ENCODE peak calls at places on chromosome 11, in four cellular contexts. Q is GM12878, E is HepG2, U is H1. J is an unnamed sample.

GRCh38 chr11:94117871-94118270 is 10.8 kb upstream of the PANX1 start:
- DNase-seq in Q (no peak), E (no peak), U (no peak), J (no peak)

GRCh38 chr11:134453441-134453840 is 41.4 kb upstream of the B3GAT1 start:
- DNase-seq in Q (no peak), E (no peak), U (no peak), J (no peak)

GRCh38 chr11:77401486-77402217 is 72.2 kb downstream of the PAK1 start:
- DNase-seq in Q (no peak), E (no peak), U (no peak), J (no peak)

GRCh38 chr11:12318791-12319733 is 58.3 kb upstream of the PARVA start:
- DNase-seq in Q (no peak), E (no peak), U (no peak), J (no peak)

GRCh38 chr11:108669711-108670110 is 4.8 kb downstream of the DDX10 start:
- DNase-seq in Q (no peak), E (no peak), U (no peak), J (no peak)

GRCh38 chr11:74739546-74740270 is 8.5 kb upstream of the CHRDL2 start:
- DNase-seq in Q (no peak), E (peak), U (peak), J (no peak)

GRCh38 chr11:70839851-70840250 is 412.5 kb downstream of the SHANK2 start:
- DNase-seq in Q (no peak), E (no peak), U (no peak), J (no peak)

GRCh38 chr11:75265851-75266531 is 25.4 kb downstream of the TPBGL start:
- DNase-seq in Q (no peak), E (peak), U (no peak), J (no peak)

GRCh38 chr11:93525601-93526000 is 17.6 kb downstream of the SMCO4 start:
- DNase-seq in Q (no peak), E (no peak), U (no peak), J (no peak)

GRCh38 chr11:112318193-112318592 is 57.5 kb upstream of the PLET1 start:
- DNase-seq in Q (no peak), E (no peak), U (no peak), J (no peak)

GRCh38 chr11:106131998-106132397 is 54.5 kb downstream of the AASDHPPT start:
- DNase-seq in Q (no peak), E (no peak), U (no peak), J (no peak)

GRCh38 chr11:71548716-71549151 is 514 bp downstream of the KRTAP5-9 start:
- DNase-seq in Q (no peak), E (no peak), U (no peak), J (no peak)

GRCh38 chr11:19433367-19433766 is 192.6 kb upstream of the E2F8 start:
- DNase-seq in Q (peak), E (no peak), U (no peak), J (no peak)

GRCh38 chr11:34654491-34655334 is 33.8 kb downstream of the EHF start:
- DNase-seq in Q (no peak), E (peak), U (no peak), J (no peak)

GRCh38 chr11:8026982-8027381 is 39.8 kb downstream of the EIF3F start:
- DNase-seq in Q (no peak), E (no peak), U (no peak), J (no peak)

GRCh38 chr11:43243901-43244300 is 67.9 kb upstream of the API5 start:
- DNase-seq in Q (no peak), E (no peak), U (no peak), J (no peak)

GRCh38 chr11:75813126-75813525 is 1.9 kb upstream of the UVRAG start:
- DNase-seq in Q (no peak), E (no peak), U (no peak), J (no peak)

GRCh38 chr11:117928818-117929567 is at the start of gene TMPRSS13:
- DNase-seq in Q (no peak), E (no peak), U (no peak), J (no peak)

GRCh38 chr11:35662061-35662648 is 420 bp upstream of the TRIM44 start:
- DNase-seq in Q (peak), E (peak), U (no peak), J (no peak)

GRCh38 chr11:13487661-13488030 is 8.2 kb downstream of the PTH start:
- DNase-seq in Q (no peak), E (peak), U (no peak), J (no peak)

GRCh38 chr11:120517390-120518315 is 6.1 kb downstream of the GRIK4 start:
- DNase-seq in Q (no peak), E (no peak), U (no peak), J (no peak)

GRCh38 chr11:124069429-124070401 is 28.6 kb upstream of the OR10G7 start:
- DNase-seq in Q (peak), E (peak), U (peak), J (no peak)

GRCh38 chr11:111963786-111964385 is 26.7 kb downstream of the DIXDC1 start:
- DNase-seq in Q (no peak), E (no peak), U (no peak), J (no peak)

GRCh38 chr11:13256216-13256615 is 21.4 kb upstream of the BMAL1 start:
- DNase-seq in Q (no peak), E (no peak), U (no peak), J (no peak)

GRCh38 chr11:113722221-113722620 is 16.1 kb upstream of the TMPRSS5 start:
- DNase-seq in Q (no peak), E (no peak), U (no peak), J (no peak)

GRCh38 chr11:73382183-73382582 is 6.0 kb downstream of the RELT start:
- DNase-seq in Q (no peak), E (no peak), U (no peak), J (no peak)

GRCh38 chr11:35404397-35404775 is 15.0 kb downstream of the SLC1A2 start:
- DNase-seq in Q (no peak), E (peak), U (no peak), J (no peak)

GRCh38 chr11:119169272-119169719 is 771 bp downstream of the NLRX1 start:
- DNase-seq in Q (no peak), E (peak), U (peak), J (peak)

GRCh38 chr11:120815260-120816100 is 208.4 kb upstream of the TBCEL start:
- DNase-seq in Q (no peak), E (no peak), U (no peak), J (no peak)

GRCh38 chr11:123479048-123479837 is 49.2 kb downstream of the GRAMD1B start:
- DNase-seq in Q (peak), E (no peak), U (no peak), J (no peak)

GRCh38 chr11:32290783-32291182 is 144.6 kb downstream of the WT1 start:
- DNase-seq in Q (no peak), E (peak), U (no peak), J (no peak)

GRCh38 chr11:70597006-70597555 is 198.8 kb downstream of the CTTN start:
- DNase-seq in Q (no peak), E (no peak), U (no peak), J (no peak)

GRCh38 chr11:116696381-116696941 is 76.3 kb downstream of the BUD13 start:
- DNase-seq in Q (no peak), E (no peak), U (no peak), J (no peak)
- TF ChIP-seq SUZ12 in Q (no peak), E (no peak), U (no peak), J (no peak)

GRCh38 chr11:26904114-26904513 is 89.8 kb upstream of the FIBIN start:
- DNase-seq in Q (no peak), E (no peak), U (no peak), J (no peak)

GRCh38 chr11:26905368-26905767 is 88.5 kb upstream of the FIBIN start:
- DNase-seq in Q (no peak), E (no peak), U (no peak), J (no peak)

GRCh38 chr11:26909429-26910009 is 84.4 kb upstream of the FIBIN start:
- DNase-seq in Q (no peak), E (no peak), U (no peak), J (no peak)

GRCh38 chr11:26901162-26901561 is 92.8 kb upstream of the FIBIN start:
- DNase-seq in Q (no peak), E (no peak), U (no peak), J (no peak)

GRCh38 chr11:26904801-26905200 is 89.1 kb upstream of the FIBIN start:
- DNase-seq in Q (no peak), E (no peak), U (no peak), J (no peak)
- H3K4me3 ChIP-seq in Q (no peak), E (no peak), U (no peak), J (no peak)

GRCh38 chr11:122248939-122249338 is 132.9 kb upstream of the BLID start:
- DNase-seq in Q (no peak), E (no peak), U (no peak), J (no peak)

GRCh38 chr11:122248130-122248529 is 132.1 kb upstream of the BLID start:
- DNase-seq in Q (no peak), E (no peak), U (no peak), J (no peak)

GRCh38 chr11:122241561-122241960 is 125.5 kb upstream of the BLID start:
- DNase-seq in Q (no peak), E (no peak), U (no peak), J (no peak)

GRCh38 chr11:122242731-122243130 is 126.7 kb upstream of the BLID start:
- DNase-seq in Q (no peak), E (no peak), U (no peak), J (no peak)

GRCh38 chr11:122246885-122247284 is 130.9 kb upstream of the BLID start:
- DNase-seq in Q (no peak), E (no peak), U (no peak), J (no peak)
- TF ChIP-seq SUZ12 in Q (no peak), E (no peak), U (no peak), J (no peak)

DNA sequence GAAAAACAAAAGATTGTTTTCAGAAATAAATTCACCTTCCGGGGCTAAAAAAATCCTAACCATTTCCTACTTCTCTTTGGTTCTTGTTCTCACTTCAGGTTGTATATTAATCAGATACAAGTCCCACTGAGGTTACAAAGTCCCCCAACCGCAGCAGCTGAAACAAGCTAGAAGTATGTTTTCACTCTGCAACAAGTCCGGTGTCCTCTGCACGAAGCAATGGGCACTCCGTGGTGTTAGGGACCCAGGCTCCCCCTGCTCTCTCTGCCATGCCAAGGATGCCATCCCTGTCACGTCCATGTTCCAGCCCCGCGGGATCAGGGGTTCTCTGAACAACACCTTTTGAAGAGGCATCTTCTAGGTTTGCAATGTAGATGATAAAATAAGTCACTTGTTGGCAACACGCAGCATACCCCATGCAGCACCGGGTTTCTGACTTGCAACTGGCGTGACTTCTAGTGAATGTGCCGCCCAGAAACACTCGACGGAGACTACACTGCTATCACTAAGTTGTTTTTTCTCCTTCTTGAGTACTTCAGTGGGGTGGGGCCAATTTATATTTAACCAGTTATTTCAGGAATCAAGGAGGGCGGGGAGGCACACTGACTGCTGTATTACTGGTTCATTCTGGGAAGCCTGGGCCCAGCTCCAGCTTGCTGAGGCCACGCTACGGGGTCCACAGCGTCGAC is 25.4 kb upstream of the GSTP1 start:
- DNase-seq in Q (peak), E (peak), U (no peak), J (no peak)
- H3K4me3 ChIP-seq in Q (peak), E (peak), U (no peak), J (no peak)

GRCh38 chr11:83744620-83745192 is 458.5 kb upstream of the CCDC90B start:
- DNase-seq in Q (no peak), E (no peak), U (no peak), J (no peak)
- TF ChIP-seq SUZ12 in Q (no peak), E (no peak), U (no peak), J (no peak)

GRCh38 chr11:24896118-24896835 is 399.4 kb downstream of the LUZP2 start:
- DNase-seq in Q (no peak), E (no peak), U (no peak), J (no peak)

GRCh38 chr11:24903555-24903954 is 406.7 kb downstream of the LUZP2 start:
- DNase-seq in Q (no peak), E (no peak), U (no peak), J (no peak)

GRCh38 chr11:24900524-24900923 is 403.7 kb downstream of the LUZP2 start:
- DNase-seq in Q (no peak), E (no peak), U (no peak), J (no peak)

DNA sequence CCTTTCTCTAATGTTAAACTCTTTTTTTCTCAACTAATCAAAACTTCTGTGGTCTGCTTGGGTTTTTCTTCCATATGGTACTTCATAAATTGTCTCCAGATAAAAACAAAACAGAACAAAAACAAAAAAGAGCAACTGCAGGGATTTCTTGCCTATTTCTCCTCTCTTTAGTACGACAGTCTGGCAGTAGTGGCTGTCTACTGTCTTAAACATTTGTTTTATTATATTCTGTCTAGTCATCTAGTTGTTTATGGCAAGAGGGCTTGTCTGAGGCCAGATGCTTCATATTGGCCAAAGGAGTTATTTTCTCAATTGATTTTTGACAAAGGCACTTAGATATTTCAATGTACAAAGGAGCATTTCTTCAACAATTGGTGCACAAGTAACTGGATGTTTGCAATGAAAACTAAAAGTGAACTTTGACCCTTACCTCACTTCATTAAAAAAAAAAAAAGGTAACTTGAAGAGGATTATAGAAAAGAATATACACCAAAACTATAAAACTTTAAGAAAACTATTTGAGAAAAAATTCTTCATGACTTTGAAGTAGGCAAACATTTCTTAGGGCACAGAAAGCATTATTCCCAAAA is 404.2 kb downstream of the LUZP2 start:
- DNase-seq in Q (no peak), E (no peak), U (no peak), J (no peak)
- H3K4me3 ChIP-seq in Q (no peak), E (no peak), U (no peak), J (no peak)

GRCh38 chr11:131666617-131667016 is 296.2 kb downstream of the NTM start:
- DNase-seq in Q (no peak), E (no peak), U (no peak), J (no peak)

GRCh38 chr11:131667566-131667965 is 297.2 kb downstream of the NTM start:
- DNase-seq in Q (no peak), E (no peak), U (no peak), J (no peak)

GRCh38 chr11:131671320-131671719 is 300.9 kb downstream of the NTM start:
- DNase-seq in Q (no peak), E (no peak), U (no peak), J (no peak)

GRCh38 chr11:131670876-131671275 is 300.5 kb downstream of the NTM start:
- DNase-seq in Q (no peak), E (no peak), U (no peak), J (no peak)

DNA sequence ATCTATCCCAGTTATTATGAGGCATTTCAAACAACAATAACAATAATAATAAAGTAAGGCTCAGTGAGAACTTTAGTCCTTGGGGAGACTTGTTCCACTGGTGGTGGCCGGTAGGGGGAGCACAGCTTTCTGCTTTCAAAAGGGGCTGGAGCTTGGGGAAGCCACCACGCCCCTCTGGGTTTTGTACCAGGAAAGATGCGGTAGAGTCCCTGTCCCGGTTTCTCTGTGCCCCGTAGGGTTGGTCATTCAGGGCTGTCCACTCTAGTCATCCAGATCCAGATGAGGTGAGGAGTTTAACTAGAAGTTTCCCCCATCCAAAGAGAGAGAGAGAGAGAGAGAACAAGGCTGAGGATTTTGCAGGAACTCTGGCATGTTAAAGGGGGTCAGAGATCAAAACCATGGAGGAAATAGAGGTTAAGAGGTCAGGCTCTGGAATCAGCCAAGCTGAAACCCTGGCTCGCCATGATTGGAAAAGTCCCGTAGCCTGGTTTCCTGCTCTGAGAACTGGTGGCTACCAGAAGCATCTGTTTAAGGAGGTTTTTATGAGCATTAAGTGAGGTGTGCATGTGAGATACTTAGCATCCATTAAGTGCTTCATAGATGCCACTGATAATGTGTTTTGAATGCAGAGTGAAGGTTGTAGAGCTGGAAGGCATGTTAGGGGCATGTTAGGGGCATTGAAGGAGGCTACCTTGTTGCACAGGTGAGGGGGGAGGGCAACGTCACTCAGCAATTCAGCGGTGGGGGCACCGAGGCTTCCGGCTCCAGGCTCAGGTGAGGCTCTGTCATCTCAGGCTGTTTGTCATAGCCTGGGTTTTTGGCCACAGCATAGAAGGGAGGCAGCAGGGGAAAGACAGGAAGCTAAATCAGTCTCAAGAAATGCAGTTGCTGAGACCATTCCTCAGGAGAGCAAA is 298.7 kb downstream of the NTM start:
- DNase-seq in Q (no peak), E (peak), U (no peak), J (peak)
- TF ChIP-seq SUZ12 in Q (no peak), E (no peak), U (no peak), J (no peak)